ENCODE peak calls at places on chromosomes 16 and 17, in six cellular contexts. Z, G, B, U, J and W are unnamed samples. For H3K9me3, the result is how much of the 10 kb centered on the place peaks cover.

GRCh38 chr16:9270424-9270823 is 179.0 kb downstream of the HAPSTR1 start:
- DNase-seq in G (no peak), J (no peak), Z (no peak), B (no peak), U (no peak), W (no peak)

GRCh38 chr16:81279375-81279774 is 35.4 kb upstream of the GAN start:
- DNase-seq in B (peak), U (no peak), G (no peak), J (no peak), Z (no peak), W (no peak)

GRCh38 chr16:87635541-87636049 is 33.3 kb downstream of the JPH3 start:
- DNase-seq in Z (peak), B (peak), G (no peak), U (peak), J (no peak), W (peak)

GRCh38 chr17:16932156-16932555 is 39.8 kb downstream of the TNFRSF13B start:
- DNase-seq in G (no peak), U (no peak), J (no peak), Z (no peak), B (no peak), W (no peak)

GRCh38 chr16:85554791-85555548 is 58.2 kb upstream of the GSE1 start:
- DNase-seq in B (peak), J (peak), G (no peak), U (peak), Z (no peak), W (peak)

GRCh38 chr16:24543949-24544348 is 4.6 kb downstream of the RBBP6 start:
- DNase-seq in Z (no peak), G (no peak), U (no peak), J (no peak), B (no peak), W (no peak)

GRCh38 chr16:88936008-88936912 is 40.7 kb downstream of the CBFA2T3 start:
- DNase-seq in J (peak), U (no peak), G (no peak), B (no peak), Z (peak), W (peak)

GRCh38 chr16:10338426-10338825 is 47.4 kb upstream of the ATF7IP2 start:
- DNase-seq in U (no peak), G (no peak), B (no peak), Z (no peak), J (no peak), W (no peak)

GRCh38 chr17:58756246-58757161 is 850 bp downstream of the PPM1E start:
- DNase-seq in Z (no peak), J (peak), G (no peak), U (no peak), B (no peak), W (no peak)

GRCh38 chr17:40430272-40431230 is 12.7 kb upstream of the IGFBP4 start:
- DNase-seq in U (peak), Z (no peak), J (no peak), G (no peak), B (no peak), W (no peak)

GRCh38 chr16:66441586-66442375 is 14.7 kb downstream of the BEAN1 start:
- DNase-seq in B (no peak), Z (no peak), J (no peak), U (no peak), G (no peak), W (no peak)

GRCh38 chr16:53266156-53266555 is 168.1 kb upstream of the RBL2 start:
- DNase-seq in Z (no peak), B (no peak), J (no peak), U (no peak), G (no peak), W (no peak)

GRCh38 chr17:36942631-36943125 is 5.4 kb downstream of the LHX1 start:
- DNase-seq in J (peak), G (no peak), Z (no peak), B (no peak), U (no peak), W (no peak)

GRCh38 chr17:79544142-79544914 is 66.5 kb downstream of the RBFOX3 start:
- DNase-seq in Z (no peak), J (peak), B (no peak), U (no peak), G (no peak), W (no peak)

GRCh38 chr17:50638851-50639767 is 4.4 kb downstream of the ABCC3 start:
- DNase-seq in B (peak), U (peak), J (no peak), G (no peak), Z (peak), W (peak)

GRCh38 chr17:31807846-31808245 is 51.2 kb downstream of the COPRS start:
- DNase-seq in Z (no peak), B (no peak), J (no peak), G (no peak), U (no peak), W (no peak)

DNA sequence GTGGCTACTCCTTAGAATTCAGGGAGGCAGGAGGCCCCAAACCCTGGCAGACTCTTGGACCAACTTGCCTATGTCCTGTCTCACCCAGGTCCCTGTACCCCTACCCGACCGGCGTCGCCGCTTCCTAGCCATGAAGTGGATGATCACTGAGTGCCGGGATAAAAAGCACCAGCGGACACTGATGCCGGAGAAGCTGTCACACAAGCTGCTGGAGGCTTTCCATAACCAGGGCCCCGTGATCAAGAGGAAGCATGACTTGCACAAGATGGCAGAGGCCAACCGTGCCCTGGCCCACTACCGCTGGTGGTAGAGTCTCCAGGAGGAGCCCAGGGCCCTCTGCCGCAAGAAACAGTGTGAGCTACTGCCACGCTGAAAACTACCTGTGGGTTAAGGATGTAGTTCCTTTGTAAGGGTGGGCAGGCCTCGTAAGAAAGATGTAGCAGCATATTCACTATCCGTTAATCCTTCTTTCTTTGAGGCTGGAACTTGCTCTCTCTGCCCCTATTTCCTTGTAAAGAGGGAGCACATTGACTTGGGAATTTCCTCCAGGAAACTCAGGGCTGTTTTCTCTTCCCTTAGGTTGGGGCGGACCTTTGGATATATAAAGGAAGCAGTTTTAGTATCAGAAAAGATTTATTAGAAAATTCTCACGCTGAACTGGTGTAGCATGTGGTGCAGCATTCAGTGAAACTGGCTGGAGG is 4.1 kb downstream of the MRPS7 start:
- DNase-seq in Z (no peak), G (no peak), J (no peak), U (no peak), B (no peak), W (no peak)
- TF ChIP-seq POLR2A in Z (no peak), G (no peak), J (no peak), U (no peak), B (no peak), W (no peak)

GRCh38 chr16:6027733-6028132 is 930.1 kb upstream of the EEF2KMT start:
- DNase-seq in J (no peak), B (no peak), G (no peak), Z (no peak), U (no peak), W (no peak)
- TF ChIP-seq EP300 in J (no peak), B (no peak), G (no peak), Z (no peak), U (no peak), W (no peak)

GRCh38 chr17:22484826-22485225 is 792.5 kb downstream of the KCNJ18 start:
- DNase-seq in G (no peak), Z (no peak), U (no peak), B (no peak), J (no peak), W (no peak)

GRCh38 chr17:22492331-22492730 is 800.0 kb downstream of the KCNJ18 start:
- DNase-seq in B (no peak), J (no peak), Z (no peak), G (no peak), U (no peak), W (no peak)

DNA sequence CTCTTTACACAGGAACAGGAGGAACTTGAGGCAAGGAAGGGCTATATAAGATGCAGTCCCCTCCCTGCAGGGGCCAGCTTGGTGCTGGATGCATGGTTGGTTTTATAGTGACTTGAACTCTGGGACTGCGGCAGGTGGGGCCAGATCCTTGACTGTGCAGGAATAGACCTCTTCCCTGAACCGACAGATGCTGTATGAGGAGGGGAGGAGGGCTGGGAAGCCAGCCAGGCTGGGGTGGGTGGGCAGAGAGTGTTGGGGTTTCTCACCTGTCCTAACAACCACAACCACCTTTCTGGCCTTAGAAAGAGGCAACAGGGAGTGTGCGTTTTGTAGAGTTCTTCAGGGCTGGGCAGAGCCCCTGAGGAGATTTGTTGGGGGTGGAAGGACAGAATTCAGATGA is 798.1 kb downstream of the KCNJ18 start:
- DNase-seq in B (no peak), U (no peak), G (no peak), Z (no peak), J (no peak), W (no peak)
- H3K9me3 ChIP-seq in B (under half), U (under half), G (half or more), Z (under half), J (under half), W (under half)

GRCh38 chr17:72715906-72716572 is 376.4 kb downstream of the SLC39A11 start:
- DNase-seq in Z (peak), J (no peak), G (no peak), B (peak), U (no peak), W (no peak)

GRCh38 chr17:72719582-72720493 is 372.6 kb downstream of the SLC39A11 start:
- DNase-seq in G (no peak), U (no peak), B (no peak), Z (no peak), J (no peak), W (peak)

GRCh38 chr17:72717676-72718075 is 374.8 kb downstream of the SLC39A11 start:
- DNase-seq in Z (no peak), J (no peak), U (no peak), G (no peak), B (no peak), W (no peak)

GRCh38 chr17:72719206-72719581 is 373.3 kb downstream of the SLC39A11 start:
- DNase-seq in G (no peak), Z (no peak), B (no peak), J (no peak), U (no peak), W (no peak)

DNA sequence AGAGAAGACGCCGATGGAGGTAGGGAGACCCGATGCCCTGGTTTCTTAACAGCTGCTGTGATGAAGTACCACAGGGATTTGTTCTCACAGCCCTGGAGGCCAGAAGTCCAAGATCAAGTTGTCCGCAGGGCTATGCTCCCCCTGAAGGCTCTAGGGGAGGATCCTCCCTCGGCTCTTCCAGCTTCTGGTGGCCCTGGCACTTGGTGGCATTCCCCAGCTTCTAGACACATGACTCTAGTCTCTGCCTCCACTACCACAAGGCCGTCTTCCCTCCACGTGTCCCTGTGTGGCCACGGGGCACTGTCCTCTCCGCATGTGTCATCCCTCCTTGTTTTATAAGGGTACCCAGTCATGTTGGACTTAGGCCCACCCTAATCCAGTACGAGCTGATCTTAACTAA is 375.2 kb downstream of the SLC39A11 start:
- DNase-seq in U (no peak), J (no peak), G (no peak), B (no peak), Z (no peak), W (no peak)
- TF ChIP-seq POLR2A in U (no peak), J (no peak), G (no peak), B (no peak), Z (no peak), W (no peak)

GRCh38 chr17:12814718-12815117 is 25.4 kb downstream of the ARHGAP44 start:
- DNase-seq in U (no peak), Z (no peak), J (no peak), B (no peak), G (no peak), W (no peak)

GRCh38 chr17:12812877-12813276 is 23.6 kb downstream of the ARHGAP44 start:
- DNase-seq in J (no peak), G (no peak), B (no peak), U (no peak), Z (no peak), W (no peak)

GRCh38 chr17:12815642-12816141 is 26.4 kb downstream of the ARHGAP44 start:
- DNase-seq in J (no peak), U (no peak), Z (no peak), B (no peak), G (no peak), W (no peak)

GRCh38 chr17:12808723-12809122 is 19.4 kb downstream of the ARHGAP44 start:
- DNase-seq in B (no peak), Z (no peak), G (no peak), U (no peak), J (no peak), W (no peak)

GRCh38 chr17:12813680-12814079 is 24.4 kb downstream of the ARHGAP44 start:
- DNase-seq in Z (no peak), U (no peak), G (no peak), J (no peak), B (no peak), W (no peak)
- TF ChIP-seq EP300 in Z (no peak), U (no peak), G (no peak), J (no peak), B (no peak), W (no peak)

GRCh38 chr17:71360301-71360700 is 760.5 kb upstream of the SOX9 start:
- DNase-seq in U (no peak), G (no peak), B (no peak), J (no peak), Z (no peak), W (no peak)
- H3K9me3 ChIP-seq in U (under half), G (under half), B (under half), J (under half), Z (under half), W (under half)

DNA sequence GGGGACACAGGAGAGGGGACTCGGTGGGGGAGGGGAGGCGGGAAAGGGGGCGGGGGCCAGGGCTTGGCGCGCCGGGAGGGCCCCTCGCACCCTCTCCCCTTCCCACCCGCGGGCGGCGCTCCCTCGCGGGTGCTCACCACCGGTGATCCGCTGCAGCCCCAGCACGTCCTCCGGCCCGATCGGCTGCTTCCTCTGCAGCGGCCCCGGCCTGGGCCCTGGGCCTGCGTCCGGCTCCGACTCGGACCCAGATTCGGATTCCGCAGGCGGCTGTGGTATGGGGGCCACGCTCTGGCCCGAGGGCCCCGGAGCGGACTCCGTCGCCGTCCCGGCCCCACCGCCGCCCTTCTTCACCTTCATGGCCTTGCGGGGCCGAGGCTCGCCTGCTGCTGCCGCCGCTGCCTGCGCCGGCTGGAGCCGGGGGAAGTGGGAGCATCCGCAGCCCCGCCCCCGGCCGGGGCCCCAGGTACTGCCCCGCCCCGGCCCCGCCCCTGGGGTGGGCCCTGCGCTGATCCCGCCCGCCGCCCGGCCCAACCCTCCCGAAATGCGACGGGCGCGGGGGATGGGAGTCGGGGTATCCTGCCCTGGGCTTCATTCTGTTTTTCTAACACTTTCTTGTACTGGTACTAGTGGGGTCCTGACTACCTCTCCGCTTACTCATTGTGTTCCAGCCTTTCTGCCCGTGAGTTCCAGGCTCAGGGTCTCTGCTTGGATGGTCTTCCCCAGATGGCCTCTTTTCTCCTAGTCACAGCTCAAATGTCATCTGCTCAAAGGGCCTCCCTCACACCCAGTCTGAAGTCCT is at the start of gene UNC119:
- DNase-seq in U (peak), Z (peak), J (peak), G (no peak), B (peak), W (peak)
- TF ChIP-seq POLR2A in U (no peak), Z (no peak), J (peak), G (no peak), B (peak), W (peak)

GRCh38 chr16:71883849-71884638 is at the start of gene ZNF821:
- DNase-seq in G (peak), B (peak), J (peak), U (peak), Z (peak), W (peak)
- TF ChIP-seq EP300 in G (no peak), B (no peak), J (no peak), U (no peak), Z (no peak), W (no peak)

DNA sequence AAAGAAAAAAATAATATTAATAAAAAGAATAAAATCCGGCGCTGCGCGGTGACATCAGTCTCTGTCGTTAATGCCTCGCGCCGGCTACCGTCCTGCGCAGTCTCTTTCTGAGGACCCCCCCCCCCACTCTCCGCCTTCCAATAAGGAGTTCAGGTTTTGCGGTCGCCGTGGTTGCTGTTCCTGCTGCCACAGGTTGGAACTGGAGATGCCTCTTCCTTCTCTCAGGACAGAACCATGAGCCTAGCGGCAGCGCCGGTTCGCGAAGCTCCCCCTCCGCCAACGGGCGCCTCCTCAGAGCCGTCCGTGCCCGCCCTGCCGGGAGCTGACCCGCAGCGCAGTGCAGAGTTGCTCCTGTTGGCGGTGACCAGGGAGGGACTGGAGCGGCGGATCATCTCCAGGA is 2093.4 kb downstream of the TP53TG3F start:
- DNase-seq in U (no peak), B (no peak), Z (no peak), J (peak), G (no peak), W (no peak)
- H3K9me3 ChIP-seq in U (under half), B (under half), Z (under half), J (under half), G (half or more), W (under half)